ENCODE peak calls at places on chromosomes 12 and 14, in five cellular contexts. U, P, O, C and H are unnamed samples.

GRCh38 chr12:120139958-120140357 is 23.4 kb upstream of the RAB35 start:
- DNase-seq in U (no peak), C (no peak), O (peak), P (no peak), H (no peak)

GRCh38 chr14:51328089-51328941 is 88.3 kb downstream of the TMX1 start:
- DNase-seq in P (peak), U (no peak), C (peak), O (no peak), H (peak)

GRCh38 chr12:116882742-116883141 is 1.5 kb upstream of the HRK start:
- DNase-seq in O (peak), U (peak), C (no peak), P (no peak), H (peak)

GRCh38 chr14:22715890-22716289 is 50.6 kb upstream of the OXA1L start:
- DNase-seq in C (no peak), U (no peak), O (no peak), P (no peak), H (no peak)

GRCh38 chr14:93683241-93683640 is 105.0 kb downstream of the PRIMA1 start:
- DNase-seq in P (no peak), U (peak), C (peak), O (no peak), H (no peak)

GRCh38 chr12:88418856-88419497 is 161.3 kb downstream of the KITLG start:
- DNase-seq in C (no peak), P (peak), O (no peak), U (no peak), H (peak)

GRCh38 chr14:96119947-96120346 is 80.8 kb downstream of the C14orf132 start:
- DNase-seq in C (no peak), O (no peak), P (no peak), U (no peak), H (no peak)

GRCh38 chr12:57460457-57461325 is 1.1 kb downstream of the GLI1 start:
- DNase-seq in P (no peak), U (peak), C (peak), O (no peak), H (no peak)

GRCh38 chr12:8699714-8700113 is 1.9 kb downstream of the RIMKLB start:
- DNase-seq in P (no peak), C (no peak), O (no peak), U (no peak), H (no peak)

GRCh38 chr12:115354476-115354890 is 670.5 kb upstream of the TBX3 start:
- DNase-seq in U (no peak), P (peak), C (no peak), O (no peak), H (peak)

GRCh38 chr12:70774055-70774454 is 136.8 kb upstream of the PTPRB start:
- DNase-seq in C (no peak), O (peak), U (no peak), P (no peak), H (peak)

GRCh38 chr14:72929316-72930080 is 3.2 kb downstream of the DCAF4 start:
- DNase-seq in O (no peak), P (no peak), U (no peak), C (no peak), H (no peak)

GRCh38 chr14:78227466-78228077 is 57.4 kb downstream of the NRXN3 start:
- DNase-seq in P (no peak), C (no peak), U (no peak), O (no peak), H (no peak)

GRCh38 chr12:69583203-69583602 is 2.1 kb upstream of the CCT2 start:
- DNase-seq in P (no peak), C (no peak), O (peak), U (no peak), H (no peak)

GRCh38 chr12:42695490-42695995 is 106.0 kb upstream of the PRICKLE1 start:
- DNase-seq in C (peak), U (no peak), O (no peak), P (no peak), H (no peak)
- H2AFZ ChIP-seq in C (no peak), U (no peak), O (no peak), P (no peak), H (no peak)

DNA sequence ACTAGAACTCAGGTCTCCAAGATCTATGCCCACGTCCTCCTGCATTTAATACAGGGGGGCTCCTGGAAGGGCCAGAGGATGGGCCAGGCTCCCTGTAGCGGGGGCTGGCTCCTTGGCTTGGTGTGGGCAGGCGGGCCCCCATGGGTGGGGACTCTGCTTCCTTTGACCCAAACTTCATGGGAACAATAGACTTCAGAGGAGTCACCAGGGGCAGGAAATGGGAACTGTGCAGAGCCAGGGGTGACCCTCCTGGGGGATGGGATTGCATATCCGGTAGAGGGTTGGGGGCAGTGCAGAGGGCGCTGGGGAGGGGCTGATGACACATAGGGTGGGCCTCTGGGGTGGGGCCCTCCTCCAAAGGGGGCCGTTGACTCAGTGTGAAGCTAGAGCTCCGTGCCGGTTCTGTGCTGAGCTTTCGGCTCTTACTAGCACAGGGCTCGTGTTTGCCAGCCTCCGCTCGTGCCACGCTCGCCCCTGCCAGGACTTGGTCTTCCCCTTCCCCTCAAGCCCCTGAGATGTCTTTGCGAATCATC is 4.6 kb downstream of the TEAD4 start:
- DNase-seq in P (peak), C (no peak), U (no peak), O (peak), H (peak)
- H2AFZ ChIP-seq in P (peak), C (no peak), U (no peak), O (peak), H (no peak)

GRCh38 chr14:28083456-28083855 is 683.1 kb upstream of the FOXG1 start:
- DNase-seq in C (no peak), U (no peak), O (no peak), P (no peak), H (peak)

GRCh38 chr14:28088125-28088524 is 678.5 kb upstream of the FOXG1 start:
- DNase-seq in O (no peak), C (no peak), U (no peak), P (no peak), H (no peak)
- H2AFZ ChIP-seq in O (no peak), C (no peak), U (no peak), P (no peak), H (no peak)

GRCh38 chr14:68473050-68473449 is 319.8 kb downstream of the ZFP36L1 start:
- DNase-seq in P (no peak), O (no peak), U (no peak), C (no peak), H (no peak)
- H2AFZ ChIP-seq in P (peak), O (no peak), U (no peak), C (no peak), H (no peak)

GRCh38 chr12:17108877-17109520 is 503.0 kb upstream of the LMO3 start:
- DNase-seq in P (no peak), U (no peak), O (no peak), C (no peak), H (peak)

DNA sequence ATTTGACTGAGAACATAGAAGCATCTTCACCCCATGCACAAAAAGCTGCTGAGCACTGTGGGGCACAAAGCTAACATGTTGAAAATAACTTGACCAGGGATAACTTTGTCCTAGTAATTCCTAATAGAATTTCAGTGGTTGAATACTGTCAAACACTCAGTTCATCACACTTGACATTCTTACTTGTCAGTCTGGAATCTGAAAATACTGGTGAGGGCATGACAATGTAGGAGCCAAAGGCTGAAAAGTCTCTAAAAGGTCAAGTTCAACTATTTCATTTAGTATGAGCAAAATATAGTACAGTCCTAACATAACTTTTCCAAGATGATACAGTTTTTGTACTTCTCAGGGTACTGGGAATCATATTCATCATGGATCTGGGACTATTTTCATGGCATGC is 504.4 kb upstream of the LMO3 start:
- DNase-seq in P (no peak), U (no peak), C (no peak), O (peak), H (no peak)
- H2AFZ ChIP-seq in P (no peak), U (no peak), C (no peak), O (no peak), H (no peak)

GRCh38 chr12:6626654-6627283 is 9.0 kb downstream of the LPAR5 start:
- DNase-seq in O (peak), P (no peak), U (no peak), C (peak), H (no peak)

GRCh38 chr12:6615802-6616201 is 8.6 kb upstream of the CHD4 start:
- DNase-seq in O (no peak), C (no peak), P (no peak), U (no peak), H (no peak)

GRCh38 chr12:6618483-6618882 is 11.3 kb upstream of the CHD4 start:
- DNase-seq in C (no peak), P (no peak), U (no peak), O (peak), H (no peak)

GRCh38 chr12:6620137-6620884 is 13.1 kb upstream of the CHD4 start:
- DNase-seq in O (peak), C (no peak), P (peak), U (peak), H (peak)

GRCh38 chr12:6620885-6621274 is 13.7 kb upstream of the CHD4 start:
- DNase-seq in O (no peak), U (no peak), C (no peak), P (no peak), H (no peak)
- H2AFZ ChIP-seq in O (peak), U (no peak), C (no peak), P (peak), H (no peak)

GRCh38 chr12:97552410-97553050 is 89.9 kb downstream of the RMST start:
- DNase-seq in O (no peak), P (peak), C (no peak), U (no peak), H (no peak)

GRCh38 chr12:97557116-97557515 is 94.5 kb downstream of the RMST start:
- DNase-seq in O (no peak), P (no peak), U (no peak), C (no peak), H (no peak)

GRCh38 chr12:97560359-97560758 is 97.8 kb downstream of the RMST start:
- DNase-seq in P (no peak), O (no peak), U (no peak), C (no peak), H (no peak)

GRCh38 chr12:97556201-97556824 is 93.7 kb downstream of the RMST start:
- DNase-seq in C (no peak), P (peak), U (peak), O (peak), H (peak)

GRCh38 chr12:97555547-97556200 is 93.1 kb downstream of the RMST start:
- DNase-seq in P (peak), U (no peak), C (no peak), O (no peak), H (no peak)
- H2AFZ ChIP-seq in P (no peak), U (peak), C (no peak), O (no peak), H (no peak)

DNA sequence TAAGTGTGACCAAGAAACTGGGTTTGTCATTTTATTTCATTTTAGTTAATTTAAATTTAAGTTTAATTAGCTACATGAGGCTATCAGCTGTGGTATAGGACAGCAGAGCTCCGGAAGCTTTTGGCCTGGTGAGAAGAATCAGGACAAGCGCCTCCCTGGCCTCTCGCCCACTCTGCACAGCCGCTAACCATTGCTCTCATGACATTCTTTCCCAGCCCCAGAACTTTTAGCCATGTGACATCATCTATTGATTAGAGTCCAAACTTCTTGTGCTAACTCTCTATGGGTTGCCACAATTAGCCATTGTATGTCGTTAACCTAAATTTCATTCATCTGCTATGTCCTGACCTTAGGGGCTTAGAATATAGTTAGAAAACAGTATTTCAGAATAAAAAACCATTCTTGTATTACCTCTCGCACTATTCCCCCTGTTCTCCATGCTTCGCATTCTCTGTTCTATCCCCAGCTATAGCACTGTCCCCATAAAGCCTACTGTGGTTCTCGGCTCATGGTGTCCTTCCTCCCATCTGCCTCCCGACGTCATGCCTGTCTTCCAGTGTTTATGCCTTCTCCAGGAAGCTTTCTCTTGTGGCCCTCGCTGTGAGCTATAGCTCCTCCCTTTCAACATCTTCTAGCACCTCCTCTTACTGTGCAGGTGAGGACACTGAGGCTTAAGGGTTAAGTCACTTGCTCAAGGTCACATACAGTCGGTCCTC is 23.5 kb downstream of the SSH1 start:
- DNase-seq in O (no peak), C (no peak), U (no peak), P (peak), H (peak)
- H2AFZ ChIP-seq in O (no peak), C (no peak), U (no peak), P (no peak), H (no peak)